ENCODE peak calls at places on chromosome 1, in eight cellular contexts. D is ovary, X is B cell, Y is dorsolateral prefrontal cortex, L is tibial nerve, B is AG04449, P is mucosa of descending colon, K is lung. G is an unnamed sample.

GRCh38 chr1:112618114-112618720 is 724 bp downstream of the ST7L start:
- DNase-seq in D (no peak), X (no peak), Y (no peak), L (no peak), B (no peak), P (no peak), K (no peak), G (no peak)

GRCh38 chr1:8047112-8047511 is 21.0 kb upstream of the ERRFI1 start:
- DNase-seq in D (no peak), X (no peak), Y (no peak), L (no peak), B (no peak), P (no peak), K (no peak), G (no peak)

GRCh38 chr1:109094377-109094803 is 3.8 kb downstream of the TMEM167B start:
- DNase-seq in D (no peak), X (no peak), Y (no peak), L (no peak), B (no peak), P (no peak), K (no peak), G (no peak)

GRCh38 chr1:183761871-183762270 is 43.0 kb upstream of the RGL1 start:
- DNase-seq in D (no peak), X (no peak), Y (no peak), L (no peak), B (peak), P (no peak), K (no peak), G (no peak)

GRCh38 chr1:68213843-68214242 is 18.5 kb downstream of the WLS start:
- DNase-seq in D (peak), X (no peak), Y (no peak), L (peak), B (no peak), P (peak), K (peak), G (no peak)

GRCh38 chr1:48761986-48762385 is 14.7 kb downstream of the BEND5 start:
- DNase-seq in D (no peak), X (no peak), Y (no peak), L (no peak), B (no peak), P (no peak), K (no peak), G (no peak)

GRCh38 chr1:63547621-63548294 is 24.4 kb downstream of the EFCAB7 start:
- DNase-seq in D (no peak), X (no peak), Y (no peak), L (no peak), B (no peak), P (no peak), K (no peak), G (no peak)

GRCh38 chr1:169565335-169566271 is 20.7 kb downstream of the F5 start:
- DNase-seq in D (no peak), X (no peak), Y (no peak), L (no peak), B (no peak), P (no peak), K (no peak), G (no peak)

GRCh38 chr1:57889686-57890360 is 466.0 kb upstream of the DAB1 start:
- DNase-seq in D (no peak), X (no peak), Y (no peak), L (no peak), B (no peak), P (no peak), K (no peak), G (peak)

GRCh38 chr1:109239580-109240068 is 9.7 kb upstream of the CELSR2 start:
- DNase-seq in D (no peak), X (peak), Y (no peak), L (no peak), B (no peak), P (peak), K (no peak), G (no peak)

GRCh38 chr1:240797050-240797449 is 185.1 kb upstream of the GREM2 start:
- DNase-seq in D (no peak), X (no peak), Y (no peak), L (no peak), B (no peak), P (no peak), K (no peak), G (no peak)

GRCh38 chr1:212072047-212072446 is 36.5 kb downstream of the DTL start:
- DNase-seq in D (no peak), X (no peak), Y (no peak), L (no peak), B (no peak), P (no peak), K (no peak), G (no peak)

GRCh38 chr1:212074313-212074712 is 38.8 kb downstream of the DTL start:
- DNase-seq in D (no peak), X (no peak), Y (no peak), L (no peak), B (no peak), P (no peak), K (no peak), G (no peak)

GRCh38 chr1:212074856-212075255 is 39.3 kb downstream of the DTL start:
- DNase-seq in D (no peak), X (no peak), Y (no peak), L (no peak), B (no peak), P (no peak), K (no peak), G (no peak)

GRCh38 chr1:212070720-212071302 is 35.3 kb downstream of the DTL start:
- DNase-seq in D (no peak), X (no peak), Y (no peak), L (no peak), B (no peak), P (no peak), K (no peak), G (peak)

GRCh38 chr1:212073490-212073889 is 37.9 kb downstream of the DTL start:
- DNase-seq in D (no peak), X (no peak), Y (no peak), L (no peak), B (no peak), P (no peak), K (no peak), G (no peak)
- TF ChIP-seq CTCF in D (no peak), X (no peak), Y (no peak), L (no peak), B (no peak), P (no peak), K (no peak), G (no peak)

GRCh38 chr1:246213036-246213435 is 294.0 kb downstream of the SMYD3 start:
- DNase-seq in D (no peak), X (no peak), Y (no peak), L (no peak), B (no peak), P (no peak), K (no peak), G (no peak)

GRCh38 chr1:246214708-246215504 is 292.2 kb downstream of the SMYD3 start:
- DNase-seq in D (no peak), X (peak), Y (no peak), L (no peak), B (peak), P (no peak), K (peak), G (peak)

GRCh38 chr1:246213502-246213901 is 293.6 kb downstream of the SMYD3 start:
- DNase-seq in D (no peak), X (no peak), Y (no peak), L (no peak), B (no peak), P (no peak), K (no peak), G (no peak)

GRCh38 chr1:246215505-246215893 is 291.6 kb downstream of the SMYD3 start:
- DNase-seq in D (no peak), X (no peak), Y (no peak), L (no peak), B (no peak), P (no peak), K (no peak), G (no peak)

GRCh38 chr1:246213947-246214346 is 293.1 kb downstream of the SMYD3 start:
- DNase-seq in D (no peak), X (no peak), Y (no peak), L (no peak), B (no peak), P (no peak), K (no peak), G (no peak)
- TF ChIP-seq CTCF in D (no peak), X (no peak), Y (no peak), L (no peak), B (no peak), P (no peak), K (no peak), G (no peak)

GRCh38 chr1:208449951-208450350 is 205.8 kb upstream of the PLXNA2 start:
- DNase-seq in D (no peak), X (no peak), Y (no peak), L (no peak), B (no peak), P (no peak), K (no peak), G (no peak)
- TF ChIP-seq CTCF in D (no peak), X (no peak), Y (no peak), L (no peak), B (no peak), P (no peak), K (no peak), G (no peak)

GRCh38 chr1:89149229-89149628 is 23.3 kb upstream of the GBP2 start:
- DNase-seq in D (no peak), X (no peak), Y (peak), L (no peak), B (no peak), P (peak), K (no peak), G (no peak)
- TF ChIP-seq CTCF in D (no peak), X (no peak), Y (peak), L (no peak), B (peak), P (no peak), K (no peak), G (peak)

GRCh38 chr1:41513388-41513745 is 28.9 kb upstream of the EDN2 start:
- DNase-seq in D (no peak), X (no peak), Y (no peak), L (no peak), B (no peak), P (no peak), K (no peak), G (no peak)
- TF ChIP-seq CTCF in D (no peak), X (peak), Y (no peak), L (no peak), B (peak), P (no peak), K (no peak), G (peak)

DNA sequence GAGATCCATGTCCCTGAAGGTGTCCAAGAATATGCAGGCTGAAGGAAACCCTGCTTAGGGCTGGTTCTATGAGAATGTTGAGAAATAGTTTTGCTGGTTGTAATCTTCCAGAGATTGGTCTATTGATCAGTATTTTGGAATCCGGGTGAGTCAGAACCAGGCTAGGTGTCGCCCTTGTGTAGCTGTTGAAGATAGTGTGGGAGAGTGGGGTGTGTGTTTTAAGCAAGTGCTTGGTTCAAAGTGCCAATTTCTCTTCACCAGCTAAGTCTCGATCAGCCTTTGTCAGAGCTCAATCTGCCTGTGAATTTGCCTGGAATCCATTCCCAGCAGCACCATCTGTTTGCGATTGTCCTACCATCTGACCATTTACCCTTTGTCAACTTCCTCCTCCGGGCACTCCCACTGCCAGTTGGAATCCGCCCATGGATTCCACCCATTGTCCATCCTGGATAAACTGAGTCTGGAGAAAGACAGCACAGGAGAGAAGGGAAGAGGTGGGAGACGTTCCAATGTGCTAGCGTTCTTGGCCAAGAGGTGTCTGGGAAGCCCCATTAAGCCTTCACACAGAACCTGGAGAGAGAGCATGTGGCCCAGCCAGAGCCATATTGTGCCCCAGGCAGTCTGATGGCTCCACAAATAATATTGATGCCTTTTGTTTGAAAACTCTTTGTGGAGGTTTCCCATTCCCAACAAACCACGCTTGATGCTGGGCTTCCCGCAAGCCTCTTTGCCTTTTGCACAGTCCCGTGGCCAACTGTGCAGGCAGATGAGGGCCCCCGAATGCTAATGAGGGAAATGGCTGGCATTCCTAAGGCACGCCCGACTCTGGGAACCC is 59.5 kb upstream of the CYP2J2 start:
- DNase-seq in D (no peak), X (no peak), Y (peak), L (no peak), B (no peak), P (no peak), K (no peak), G (no peak)
- TF ChIP-seq CTCF in D (no peak), X (no peak), Y (no peak), L (no peak), B (no peak), P (no peak), K (no peak), G (no peak)

DNA sequence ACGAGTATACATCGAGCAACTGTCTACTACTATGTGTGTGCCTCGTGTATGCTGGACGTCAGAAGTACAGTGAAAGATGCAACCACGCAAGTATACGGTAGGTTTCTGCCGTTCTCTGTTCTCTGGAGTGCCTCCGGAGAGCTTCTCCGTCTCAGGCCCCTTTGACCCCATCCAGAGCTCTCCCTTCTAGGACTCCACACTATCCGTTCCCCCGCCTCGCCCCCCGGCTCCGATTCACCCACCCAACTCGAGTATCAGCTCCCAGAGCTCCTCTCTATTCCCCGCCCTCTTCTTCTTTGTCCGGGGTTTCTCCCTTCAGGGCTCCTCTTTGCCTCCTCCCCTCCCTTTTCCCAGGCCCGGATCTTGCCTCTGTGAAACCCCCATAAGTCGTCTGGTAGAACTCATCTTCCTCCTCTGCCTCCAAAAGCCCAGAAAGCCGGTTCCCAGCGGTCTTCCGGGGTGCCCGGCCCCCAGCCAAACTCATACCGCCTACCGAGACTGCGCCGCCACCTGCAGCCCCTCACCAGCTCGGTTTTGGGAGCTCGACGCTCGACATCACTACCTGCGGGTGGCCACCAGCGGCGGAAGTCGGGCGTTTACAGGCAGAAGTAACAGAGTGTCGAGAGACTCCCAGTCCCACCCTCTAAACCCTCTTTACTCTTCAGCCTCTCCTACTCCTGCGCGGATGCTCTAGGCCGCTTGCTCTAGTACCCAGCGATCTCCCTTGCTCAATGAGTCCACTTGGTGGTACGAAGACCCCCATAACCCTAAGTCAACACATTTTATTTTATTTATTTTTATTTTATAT is at the start of gene VPS72:
- DNase-seq in D (peak), X (peak), Y (peak), L (peak), B (no peak), P (peak), K (peak), G (peak)
- TF ChIP-seq CTCF in D (no peak), X (no peak), Y (no peak), L (peak), B (no peak), P (peak), K (peak), G (no peak)

DNA sequence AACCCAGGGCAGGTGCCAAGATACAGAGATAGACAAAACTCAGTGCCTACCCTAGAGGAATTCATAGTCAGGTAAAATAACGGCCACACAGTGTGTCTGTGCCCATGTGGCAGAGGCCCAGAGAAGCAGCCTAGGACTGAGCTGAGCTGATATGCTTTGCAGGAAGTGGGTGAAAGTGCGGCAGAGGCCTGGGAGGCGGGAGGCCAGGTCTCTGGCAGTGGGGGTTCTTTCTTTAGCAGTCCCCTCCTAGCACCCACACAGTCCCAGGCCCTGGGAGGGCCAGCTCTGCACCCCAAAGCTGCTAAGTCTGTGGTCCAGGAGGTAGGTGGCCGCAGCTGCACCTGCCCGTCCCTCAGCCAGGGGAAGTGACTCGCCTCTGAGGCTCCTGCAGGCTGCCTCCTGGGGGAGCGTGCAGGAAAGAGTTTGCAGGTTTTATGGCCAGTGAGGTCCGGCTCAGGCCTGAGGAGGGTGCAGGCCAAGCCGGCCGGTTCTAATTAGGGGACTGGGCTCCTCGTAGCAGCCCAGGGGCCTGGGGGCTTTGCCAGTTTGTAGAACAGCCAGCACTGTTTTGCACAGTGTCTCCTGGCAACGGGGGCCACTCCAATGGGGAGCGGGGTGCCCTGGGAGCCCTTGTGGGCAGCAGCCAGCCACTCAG is 107.9 kb downstream of the SPSB1 start:
- DNase-seq in D (no peak), X (no peak), Y (no peak), L (no peak), B (no peak), P (peak), K (no peak), G (no peak)
- TF ChIP-seq CTCF in D (no peak), X (no peak), Y (no peak), L (no peak), B (peak), P (no peak), K (no peak), G (no peak)

GRCh38 chr1:208975456-208975855 is 608.1 kb upstream of the CAMK1G start:
- DNase-seq in D (no peak), X (no peak), Y (no peak), L (no peak), B (no peak), P (no peak), K (no peak), G (no peak)
- TF ChIP-seq CTCF in D (no peak), X (no peak), Y (no peak), L (no peak), B (no peak), P (no peak), K (no peak), G (no peak)

G was measured in HFF-Myc.